ENCODE peak calls at places on chromosomes 12 and 14, in six cellular contexts. V is lower lobe of right lung, W is thoracic aorta, U is gastrocnemius medialis, Z is heart left ventricle, P is mucosa of descending colon. H is an unnamed sample.

GRCh38 chr12:127722651-127723050 is 544.3 kb upstream of the TMEM132C start:
- DNase-seq in U (no peak), P (no peak), Z (no peak), V (no peak), W (no peak), H (no peak)

GRCh38 chr14:105290598-105291356 is 10.0 kb downstream of the BRF1 start:
- DNase-seq in P (no peak), V (no peak), U (no peak), Z (peak; percentile 17), W (no peak), H (no peak)

GRCh38 chr12:81627336-81628189 is 131.6 kb downstream of the PPFIA2 start:
- DNase-seq in U (no peak), P (no peak), Z (no peak), W (no peak), V (no peak), H (no peak)

GRCh38 chr12:113361574-113362370 is 3.4 kb downstream of the PLBD2 start:
- DNase-seq in P (no peak), Z (no peak), V (no peak), W (no peak), U (no peak), H (no peak)

GRCh38 chr14:65415613-65416012 is 3.1 kb downstream of the FUT8 start:
- DNase-seq in P (no peak), U (no peak), Z (no peak), V (no peak), W (no peak), H (no peak)

GRCh38 chr14:89025581-89026236 is 201.3 kb downstream of the TTC8 start:
- DNase-seq in W (no peak), U (no peak), V (no peak), Z (peak; percentile 57), P (no peak), H (no peak)

GRCh38 chr14:94514351-94514750 is 5.1 kb upstream of the SERPINA12 start:
- DNase-seq in U (no peak), V (no peak), Z (no peak), P (no peak), W (no peak), H (no peak)

GRCh38 chr12:82896979-82897378 is 210.3 kb downstream of the TMTC2 start:
- DNase-seq in V (no peak), P (no peak), U (no peak), Z (no peak), W (no peak), H (no peak)

GRCh38 chr12:112382866-112383265 is 635 bp upstream of the HECTD4 start:
- DNase-seq in Z (no peak), W (no peak), V (no peak), P (no peak), U (no peak), H (no peak)

GRCh38 chr12:116525418-116526001 is 33.7 kb upstream of the MAP1LC3B2 start:
- DNase-seq in P (peak; percentile 41), V (no peak), W (peak; percentile 52), Z (peak; percentile 69), U (peak; percentile 20), H (no peak)

GRCh38 chr12:4858385-4858784 is 51.3 kb upstream of the KCNA1 start:
- DNase-seq in V (no peak), Z (no peak), W (no peak), U (no peak), P (peak; percentile 31), H (peak; percentile 22)

GRCh38 chr12:78096909-78097597 is 266.4 kb downstream of the NAV3 start:
- DNase-seq in P (no peak), V (no peak), U (no peak), W (no peak), Z (no peak), H (no peak)

GRCh38 chr12:132133952-132134652 is 10.0 kb downstream of the DDX51 start:
- DNase-seq in P (no peak), V (no peak), Z (no peak), W (no peak), U (no peak), H (no peak)

GRCh38 chr12:22971771-22972191 is 346.8 kb downstream of the ETNK1 start:
- DNase-seq in P (no peak), V (no peak), U (no peak), Z (no peak), W (no peak), H (no peak)

GRCh38 chr14:24095196-24096068 is 1.3 kb downstream of the PCK2 start:
- DNase-seq in P (peak; percentile 91), V (peak; percentile 82), W (no peak), Z (peak; percentile 68), U (no peak), H (peak; percentile 84)

GRCh38 chr12:109291531-109292341 is 17.3 kb downstream of the FOXN4 start:
- DNase-seq in W (no peak), Z (peak; percentile 83), U (no peak), V (no peak), P (peak; percentile 65), H (no peak)

GRCh38 chr14:92176476-92176875 is 54.7 kb downstream of the CPSF2 start:
- DNase-seq in W (no peak), P (no peak), U (no peak), V (no peak), Z (no peak), H (no peak)

GRCh38 chr12:104536841-104537240 is 80.1 kb downstream of the CHST11 start:
- DNase-seq in V (no peak), Z (no peak), P (no peak), U (no peak), W (no peak), H (no peak)

GRCh38 chr12:111196532-111196931 is 172.4 kb downstream of the PHETA1 start:
- DNase-seq in Z (no peak), V (no peak), U (no peak), P (no peak), W (no peak), H (no peak)

GRCh38 chr12:3189282-3189681 is 112.1 kb downstream of the TSPAN9 start:
- DNase-seq in V (no peak), U (no peak), Z (peak; percentile 27), W (no peak), P (no peak), H (no peak)

GRCh38 chr12:38158428-38159091 is 158.0 kb upstream of the ALG10B start:
- DNase-seq in U (no peak), V (no peak), P (no peak), Z (no peak), W (no peak), H (no peak)

GRCh38 chr14:105136401-105137322 is 31.9 kb downstream of the JAG2 start:
- DNase-seq in Z (no peak), V (no peak), W (no peak), P (peak; percentile 21), U (no peak), H (no peak)

GRCh38 chr14:30389134-30389900 is 169.6 kb upstream of the G2E3 start:
- DNase-seq in W (peak; percentile 6), P (no peak), V (no peak), Z (peak; percentile 50), U (no peak), H (no peak)

GRCh38 chr14:104872469-104873341 is 7.6 kb downstream of the CEP170B start:
- DNase-seq in P (peak; percentile 27), V (peak; percentile 63), Z (no peak), U (no peak), W (no peak), H (peak; percentile 19)

GRCh38 chr14:98270201-98270600 is 1001.8 kb downstream of the BCL11B start:
- DNase-seq in W (no peak), Z (no peak), P (no peak), V (no peak), U (no peak), H (no peak)

GRCh38 chr14:102993523-102993922 is 63.8 kb downstream of the CDC42BPB start:
- DNase-seq in Z (no peak), P (peak; percentile 61), W (no peak), V (no peak), U (no peak), H (no peak)

GRCh38 chr12:100201604-100202423 is 1.2 kb downstream of the ACTR6 start:
- DNase-seq in Z (no peak), V (no peak), W (no peak), U (no peak), P (no peak), H (no peak)

GRCh38 chr12:104741497-104742367 is 216.4 kb downstream of the SLC41A2 start:
- DNase-seq in V (no peak), Z (no peak), W (no peak), P (no peak), U (no peak), H (no peak)

GRCh38 chr12:75868501-75868900 is 163.1 kb downstream of the PHLDA1 start:
- DNase-seq in U (no peak), P (no peak), V (no peak), Z (peak; percentile 41), W (no peak), H (no peak)

GRCh38 chr12:43113153-43113552 is 438.9 kb downstream of the ADAMTS20 start:
- DNase-seq in V (no peak), W (no peak), Z (no peak), U (no peak), P (no peak), H (no peak)
- TF ChIP-seq CTCF in V (no peak), W (no peak), Z (no peak), U (no peak), P (no peak), H (no peak)

DNA sequence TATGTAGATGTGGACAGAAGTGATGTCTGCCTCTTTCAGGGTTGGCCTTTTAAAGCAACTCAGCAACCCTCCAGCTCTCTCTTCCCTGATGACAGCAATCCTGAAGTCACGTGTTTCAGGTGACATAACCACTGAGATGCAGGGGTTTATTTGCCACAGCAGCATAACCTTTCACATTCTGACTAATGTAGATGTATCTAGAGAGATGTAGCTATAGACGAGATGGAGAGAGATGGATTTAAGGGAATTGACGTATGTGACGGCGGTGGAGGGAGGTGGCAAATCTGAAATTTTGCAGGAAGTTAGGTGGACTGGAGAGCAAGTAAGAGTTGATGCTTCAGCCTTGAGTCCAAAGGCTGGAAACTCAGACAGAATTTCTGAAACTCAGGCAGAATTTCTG is 126.0 kb downstream of the ZFP36L1 start:
- DNase-seq in U (no peak), P (no peak), Z (no peak), V (no peak), W (no peak), H (no peak)
- H3K4me3 ChIP-seq in U (no peak overlapping the region), P (no peak overlapping the region), Z (no peak overlapping the region), V (no peak overlapping the region), W (no peak overlapping the region), H (no peak overlapping the region)

DNA sequence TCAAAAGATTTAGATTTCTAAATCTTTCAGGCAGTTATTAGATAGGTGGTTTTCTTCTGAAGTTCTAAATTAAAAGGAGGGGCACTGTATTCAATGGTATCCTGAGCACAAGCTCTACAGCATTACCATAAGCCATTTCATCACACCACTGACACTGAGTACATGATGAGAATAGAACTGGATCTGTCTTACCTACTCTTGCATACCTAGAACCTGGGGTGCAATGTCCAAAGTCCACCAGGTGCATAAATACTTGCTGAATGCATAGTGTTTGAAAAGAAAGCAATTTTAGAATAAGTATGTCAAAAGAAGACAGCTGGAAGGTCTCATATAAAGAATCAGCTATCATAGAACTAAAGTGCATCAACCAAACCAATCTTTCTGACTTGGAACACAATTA is 85.5 kb upstream of the ACTN1 start:
- DNase-seq in Z (no peak), W (no peak), P (no peak), U (no peak), V (no peak), H (no peak)
- H3K36me3 ChIP-seq in Z (peaks cover 57% of the 10 kb centered on the region), W (peaks cover 4% of the 10 kb centered on the region), P (no peaks in the 10 kb centered on the region), U (no peaks in the 10 kb centered on the region), V (peaks cover 63% of the 10 kb centered on the region), H (peaks cover 5% of the 10 kb centered on the region)

GRCh38 chr12:54214553-54215374 is 26.0 kb upstream of the SMUG1 start:
- DNase-seq in Z (peak; percentile 91), P (peak; percentile 85), V (peak; percentile 90), U (peak; percentile 80), W (peak; percentile 62), H (peak; percentile 84)
- TF ChIP-seq CTCF in Z (peak; percentile 96), P (peak; percentile 96), V (peak; percentile 98), U (peak; percentile 96), W (peak; percentile 93), H (peak; percentile 100)

GRCh38 chr12:57094194-57095160 is 5.6 kb downstream of the NAB2 start:
- DNase-seq in V (no peak), Z (no peak), W (no peak), U (no peak), P (peak; percentile 27), H (no peak)
- H3K4me3 ChIP-seq in V (no peak overlapping the region), Z (no peak overlapping the region), W (peak overlapping the region; percentile 52), U (no peak overlapping the region), P (no peak overlapping the region), H (no peak overlapping the region)